ENCODE peak calls at places on chromosomes 4 and X, in five cellular contexts. One of them, this sample, is unnamed. For H3K4me1, the result is how much of the 10 kb centered on the place peaks cover.

GRCh38 chrX:9988762-9989161 is 21.6 kb downstream of the CLDN34 start:
- DNase-seq in mucosa of descending colon: no peak
- DNase-seq in mesendoderm: no peak
- DNase-seq in CD4-positive, alpha-beta memory T cell: no peak
- DNase-seq in transverse colon: no peak
- DNase-seq in this sample: no peak

GRCh38 chrX:134990475-134991473 is at the start of gene SMIM10:
- DNase-seq in mucosa of descending colon: peak
- DNase-seq in mesendoderm: peak
- DNase-seq in CD4-positive, alpha-beta memory T cell: peak
- DNase-seq in transverse colon: peak
- DNase-seq in this sample: no peak

GRCh38 chr4:77126844-77127614 is 30.0 kb upstream of the CCNG2 start:
- DNase-seq in mucosa of descending colon: no peak
- DNase-seq in mesendoderm: no peak
- DNase-seq in CD4-positive, alpha-beta memory T cell: no peak
- DNase-seq in transverse colon: no peak
- DNase-seq in this sample: peak

GRCh38 chrX:30067677-30068076 is 147.7 kb upstream of the MAGEB2 start:
- DNase-seq in mucosa of descending colon: no peak
- DNase-seq in mesendoderm: no peak
- DNase-seq in CD4-positive, alpha-beta memory T cell: no peak
- DNase-seq in transverse colon: no peak
- DNase-seq in this sample: no peak

GRCh38 chr4:110270492-110271197 is 72.2 kb upstream of the ELOVL6 start:
- DNase-seq in mucosa of descending colon: no peak
- DNase-seq in mesendoderm: peak
- DNase-seq in CD4-positive, alpha-beta memory T cell: no peak
- DNase-seq in transverse colon: no peak
- DNase-seq in this sample: no peak

GRCh38 chr4:158172558-158173258 is at the start of gene GASK1B:
- DNase-seq in mucosa of descending colon: peak
- DNase-seq in mesendoderm: peak
- DNase-seq in CD4-positive, alpha-beta memory T cell: no peak
- DNase-seq in transverse colon: peak
- DNase-seq in this sample: peak

GRCh38 chr4:165508372-165509120 is 129.7 kb downstream of the CPE start:
- DNase-seq in mucosa of descending colon: no peak
- DNase-seq in mesendoderm: no peak
- DNase-seq in CD4-positive, alpha-beta memory T cell: no peak
- DNase-seq in transverse colon: no peak
- DNase-seq in this sample: no peak

GRCh38 chrX:130120321-130120731 is 10.0 kb upstream of the ELF4 start:
- DNase-seq in mucosa of descending colon: no peak
- DNase-seq in mesendoderm: peak
- DNase-seq in CD4-positive, alpha-beta memory T cell: no peak
- DNase-seq in transverse colon: no peak
- DNase-seq in this sample: no peak

GRCh38 chr4:112939901-112940300 is 109.6 kb upstream of the ANK2 start:
- DNase-seq in mucosa of descending colon: no peak
- DNase-seq in mesendoderm: no peak
- DNase-seq in CD4-positive, alpha-beta memory T cell: no peak
- DNase-seq in transverse colon: no peak
- DNase-seq in this sample: no peak

GRCh38 chr4:75673959-75674328 is 733 bp upstream of the G3BP2 start:
- DNase-seq in mucosa of descending colon: no peak
- DNase-seq in mesendoderm: peak
- DNase-seq in CD4-positive, alpha-beta memory T cell: no peak
- DNase-seq in transverse colon: no peak
- DNase-seq in this sample: no peak

DNA sequence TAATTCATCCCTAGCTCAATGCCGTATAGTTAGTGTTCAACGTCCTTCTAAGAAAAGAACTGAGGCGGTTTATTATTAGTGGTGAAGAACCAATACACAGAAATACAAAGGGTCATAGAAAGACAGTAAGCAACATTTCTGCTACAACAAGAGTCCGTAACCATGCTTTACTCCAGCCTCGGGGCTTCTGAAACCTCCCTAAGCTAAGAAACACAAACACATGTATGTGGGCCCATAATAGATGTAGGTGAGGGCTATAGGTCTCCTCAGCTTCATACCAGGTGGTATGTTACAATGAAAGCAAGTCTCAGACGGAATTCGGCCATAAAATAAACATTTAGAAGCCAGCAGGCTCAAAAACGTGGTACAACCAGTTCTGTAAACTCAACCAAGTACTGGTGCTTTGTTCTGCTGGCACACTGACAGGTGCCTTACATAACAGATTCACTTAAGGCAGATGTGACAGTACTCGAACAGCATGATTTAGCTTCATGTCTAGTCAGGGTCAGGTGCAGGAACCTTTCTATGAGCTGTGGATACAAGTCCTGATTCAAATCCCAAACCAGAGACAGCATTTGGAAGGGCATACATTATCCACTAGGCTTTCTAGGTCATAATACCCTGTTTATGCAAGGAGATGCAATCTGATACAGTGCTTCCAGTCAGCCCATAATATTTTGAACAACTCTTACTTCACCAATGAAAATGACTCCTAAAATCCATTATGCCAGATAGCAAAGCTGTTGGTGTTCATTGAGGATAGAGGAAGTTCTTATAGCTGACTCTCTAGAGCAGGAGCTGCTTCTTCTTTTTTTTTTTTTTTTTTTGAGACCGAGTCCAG is 113.7 kb upstream of the ENPP6 start:
- DNase-seq in mucosa of descending colon: no peak
- DNase-seq in mesendoderm: no peak
- DNase-seq in CD4-positive, alpha-beta memory T cell: no peak
- DNase-seq in transverse colon: peak
- DNase-seq in this sample: no peak
- H3K4me1 ChIP-seq in mucosa of descending colon: under half
- H3K4me1 ChIP-seq in mesendoderm: under half
- H3K4me1 ChIP-seq in CD4-positive, alpha-beta memory T cell: under half
- H3K4me1 ChIP-seq in transverse colon: under half
- H3K4me1 ChIP-seq in this sample: under half

DNA sequence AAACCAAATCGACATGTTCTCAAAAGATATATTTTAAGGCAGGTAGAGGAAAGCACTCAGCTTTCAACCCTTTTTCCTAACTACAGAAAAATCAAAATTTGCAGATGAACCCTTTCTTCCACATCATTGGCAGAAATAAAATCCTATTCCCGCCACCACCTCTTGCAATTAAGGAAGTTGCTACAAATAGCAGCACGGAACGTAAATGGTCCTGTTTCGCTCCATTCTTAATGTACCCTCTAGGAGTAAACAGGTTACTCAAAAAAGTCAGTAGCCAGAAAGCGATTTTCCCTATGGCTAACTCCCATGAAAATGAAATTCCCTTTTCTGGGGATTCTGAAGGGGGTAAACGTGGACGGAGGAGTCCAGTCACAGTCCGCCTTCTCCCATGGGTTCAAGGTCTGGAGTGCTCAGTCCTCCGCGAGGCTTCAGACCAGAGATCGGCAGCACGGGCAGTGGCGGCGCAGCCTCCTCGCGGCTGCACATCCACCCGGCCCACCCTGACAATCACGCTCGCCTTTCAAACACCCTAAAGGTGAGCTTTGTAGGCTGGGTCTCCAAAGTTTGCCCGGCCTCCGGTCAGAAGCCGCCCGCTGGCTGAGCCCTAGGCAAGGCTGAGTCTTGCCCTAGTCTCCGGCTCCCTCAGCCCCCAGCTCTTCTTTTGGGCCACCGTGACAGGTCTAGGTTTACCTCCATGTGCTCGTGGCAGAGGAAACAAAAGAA is 1.8 kb downstream of the ATP11C start:
- DNase-seq in mucosa of descending colon: peak
- DNase-seq in mesendoderm: peak
- DNase-seq in CD4-positive, alpha-beta memory T cell: peak
- DNase-seq in transverse colon: peak
- DNase-seq in this sample: peak
- H3K4me3 ChIP-seq in mucosa of descending colon: peak
- H3K4me3 ChIP-seq in mesendoderm: peak
- H3K4me3 ChIP-seq in CD4-positive, alpha-beta memory T cell: peak
- H3K4me3 ChIP-seq in transverse colon: peak
- H3K4me3 ChIP-seq in this sample: peak

GRCh38 chr4:2843909-2844584 is 403 bp downstream of the ADD1 start:
- DNase-seq in mucosa of descending colon: peak
- DNase-seq in mesendoderm: peak
- DNase-seq in CD4-positive, alpha-beta memory T cell: peak
- DNase-seq in transverse colon: peak
- DNase-seq in this sample: no peak
- H3K4me1 ChIP-seq in mucosa of descending colon: under half
- H3K4me1 ChIP-seq in mesendoderm: under half
- H3K4me1 ChIP-seq in CD4-positive, alpha-beta memory T cell: half or more
- H3K4me1 ChIP-seq in transverse colon: under half
- H3K4me1 ChIP-seq in this sample: under half

GRCh38 chrX:124347242-124347641 is 879 bp downstream of the SH2D1A start:
- DNase-seq in mucosa of descending colon: no peak
- DNase-seq in mesendoderm: no peak
- DNase-seq in CD4-positive, alpha-beta memory T cell: no peak
- DNase-seq in transverse colon: no peak
- DNase-seq in this sample: peak
- H3K4me3 ChIP-seq in mucosa of descending colon: no peak
- H3K4me3 ChIP-seq in mesendoderm: no peak
- H3K4me3 ChIP-seq in CD4-positive, alpha-beta memory T cell: peak
- H3K4me3 ChIP-seq in transverse colon: no peak
- H3K4me3 ChIP-seq in this sample: peak

DNA sequence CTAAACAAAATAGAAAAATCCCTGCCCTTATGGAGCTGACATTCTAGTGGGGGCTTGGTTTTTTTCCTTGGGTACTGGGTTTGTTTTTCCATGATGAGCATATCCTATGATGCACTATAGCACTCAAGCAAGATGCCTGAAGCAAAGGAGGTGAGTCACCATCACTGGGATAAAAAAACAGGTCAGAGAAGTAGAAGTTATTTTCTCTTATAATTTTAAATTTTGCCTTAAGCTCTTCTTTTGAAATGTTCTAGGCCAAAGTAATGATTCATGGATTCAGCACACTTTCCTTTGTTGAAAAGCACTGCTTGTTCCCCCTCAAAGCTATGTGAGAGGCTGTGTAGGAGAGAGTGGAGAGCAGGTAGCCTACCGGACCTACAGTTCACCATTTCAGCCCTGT is 15.2 kb upstream of the CXCL2 start:
- DNase-seq in mucosa of descending colon: no peak
- DNase-seq in mesendoderm: no peak
- DNase-seq in CD4-positive, alpha-beta memory T cell: no peak
- DNase-seq in transverse colon: no peak
- DNase-seq in this sample: no peak
- H3K4me1 ChIP-seq in mucosa of descending colon: under half
- H3K4me1 ChIP-seq in mesendoderm: under half
- H3K4me1 ChIP-seq in CD4-positive, alpha-beta memory T cell: under half
- H3K4me1 ChIP-seq in transverse colon: under half
- H3K4me1 ChIP-seq in this sample: under half

GRCh38 chr4:187739771-187740170 is 255.8 kb upstream of the ZFP42 start:
- DNase-seq in mucosa of descending colon: no peak
- DNase-seq in mesendoderm: no peak
- DNase-seq in CD4-positive, alpha-beta memory T cell: no peak
- DNase-seq in transverse colon: no peak
- DNase-seq in this sample: no peak
- H3K4me3 ChIP-seq in mucosa of descending colon: no peak
- H3K4me3 ChIP-seq in mesendoderm: no peak
- H3K4me3 ChIP-seq in CD4-positive, alpha-beta memory T cell: no peak
- H3K4me3 ChIP-seq in transverse colon: no peak
- H3K4me3 ChIP-seq in this sample: no peak

GRCh38 chr4:42649870-42650269 is 7.0 kb downstream of the ATP8A1 start:
- DNase-seq in mucosa of descending colon: no peak
- DNase-seq in mesendoderm: no peak
- DNase-seq in CD4-positive, alpha-beta memory T cell: no peak
- DNase-seq in transverse colon: no peak
- DNase-seq in this sample: no peak

GRCh38 chr4:42644897-42645296 is 12.0 kb downstream of the ATP8A1 start:
- DNase-seq in mucosa of descending colon: no peak
- DNase-seq in mesendoderm: no peak
- DNase-seq in CD4-positive, alpha-beta memory T cell: no peak
- DNase-seq in transverse colon: no peak
- DNase-seq in this sample: no peak

GRCh38 chr4:42643685-42644084 is 13.2 kb downstream of the ATP8A1 start:
- DNase-seq in mucosa of descending colon: no peak
- DNase-seq in mesendoderm: peak
- DNase-seq in CD4-positive, alpha-beta memory T cell: no peak
- DNase-seq in transverse colon: no peak
- DNase-seq in this sample: no peak

GRCh38 chr4:42646999-42647541 is 9.8 kb downstream of the ATP8A1 start:
- DNase-seq in mucosa of descending colon: no peak
- DNase-seq in mesendoderm: no peak
- DNase-seq in CD4-positive, alpha-beta memory T cell: no peak
- DNase-seq in transverse colon: no peak
- DNase-seq in this sample: no peak

GRCh38 chr4:42646013-42646784 is 10.7 kb downstream of the ATP8A1 start:
- DNase-seq in mucosa of descending colon: no peak
- DNase-seq in mesendoderm: no peak
- DNase-seq in CD4-positive, alpha-beta memory T cell: no peak
- DNase-seq in transverse colon: no peak
- DNase-seq in this sample: no peak
- H3K4me1 ChIP-seq in mucosa of descending colon: under half
- H3K4me1 ChIP-seq in mesendoderm: under half
- H3K4me1 ChIP-seq in CD4-positive, alpha-beta memory T cell: under half
- H3K4me1 ChIP-seq in transverse colon: under half
- H3K4me1 ChIP-seq in this sample: under half

DNA sequence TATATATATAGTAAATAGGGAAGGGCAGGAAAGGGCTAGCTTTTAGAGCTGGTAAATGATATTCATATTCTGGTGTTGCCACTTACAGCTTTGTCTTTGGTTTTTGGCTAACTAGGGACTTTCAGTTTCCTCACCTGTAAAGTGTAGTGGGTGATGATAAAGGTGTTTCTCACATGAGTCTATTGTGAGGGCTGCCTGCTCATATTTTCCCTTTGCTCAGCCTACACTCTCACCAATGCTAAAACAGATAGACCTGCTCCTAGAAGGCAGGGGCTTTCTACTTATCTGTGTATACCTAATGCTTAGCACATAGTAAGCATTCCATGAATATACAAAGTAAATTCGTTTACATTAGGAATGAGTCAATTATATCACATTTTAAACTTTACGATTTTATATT is 137.2 kb upstream of the HS3ST1 start:
- DNase-seq in mucosa of descending colon: no peak
- DNase-seq in mesendoderm: no peak
- DNase-seq in CD4-positive, alpha-beta memory T cell: no peak
- DNase-seq in transverse colon: no peak
- DNase-seq in this sample: no peak
- H3K4me3 ChIP-seq in mucosa of descending colon: no peak
- H3K4me3 ChIP-seq in mesendoderm: no peak
- H3K4me3 ChIP-seq in CD4-positive, alpha-beta memory T cell: no peak
- H3K4me3 ChIP-seq in transverse colon: no peak
- H3K4me3 ChIP-seq in this sample: no peak

GRCh38 chrX:13253223-13253622 is 66.6 kb downstream of the ATXN3L start:
- DNase-seq in mucosa of descending colon: no peak
- DNase-seq in mesendoderm: no peak
- DNase-seq in CD4-positive, alpha-beta memory T cell: no peak
- DNase-seq in transverse colon: no peak
- DNase-seq in this sample: no peak

GRCh38 chrX:13254870-13255269 is 65.0 kb downstream of the ATXN3L start:
- DNase-seq in mucosa of descending colon: no peak
- DNase-seq in mesendoderm: no peak
- DNase-seq in CD4-positive, alpha-beta memory T cell: no peak
- DNase-seq in transverse colon: no peak
- DNase-seq in this sample: no peak

GRCh38 chrX:13256562-13256961 is 63.3 kb downstream of the ATXN3L start:
- DNase-seq in mucosa of descending colon: no peak
- DNase-seq in mesendoderm: no peak
- DNase-seq in CD4-positive, alpha-beta memory T cell: no peak
- DNase-seq in transverse colon: no peak
- DNase-seq in this sample: no peak

GRCh38 chrX:13252726-13253125 is 67.1 kb downstream of the ATXN3L start:
- DNase-seq in mucosa of descending colon: no peak
- DNase-seq in mesendoderm: no peak
- DNase-seq in CD4-positive, alpha-beta memory T cell: no peak
- DNase-seq in transverse colon: no peak
- DNase-seq in this sample: no peak

GRCh38 chrX:13254076-13254785 is 65.6 kb downstream of the ATXN3L start:
- DNase-seq in mucosa of descending colon: peak
- DNase-seq in mesendoderm: peak
- DNase-seq in CD4-positive, alpha-beta memory T cell: no peak
- DNase-seq in transverse colon: peak
- DNase-seq in this sample: no peak
- H3K4me1 ChIP-seq in mucosa of descending colon: under half
- H3K4me1 ChIP-seq in mesendoderm: under half
- H3K4me1 ChIP-seq in CD4-positive, alpha-beta memory T cell: under half
- H3K4me1 ChIP-seq in transverse colon: under half
- H3K4me1 ChIP-seq in this sample: under half

This sample was measured in CD4-positive, CD25-positive, alpha-beta regulatory T cell.